ENCODE peak calls at places on chromosomes 13 and 19, in seven cellular contexts. P is trophoblast cell, L is mesendoderm, H is H1, J is IMR-90, X is H9, Y is mesenchymal stem cell. W is an unnamed sample. For H3K4me1, the result is how much of the 10 kb centered on the place peaks cover.

GRCh38 chr19:7426986-7427385 is 61.8 kb downstream of the PEX11G start:
- DNase-seq in P (no peak), L (no peak), H (no peak), J (no peak), X (no peak), Y (no peak), W (no peak)

GRCh38 chr19:31504221-31504620 is 155.0 kb upstream of the TSHZ3 start:
- DNase-seq in P (no peak), L (no peak), H (no peak), J (no peak), X (no peak), Y (no peak), W (no peak)

GRCh38 chr19:13475044-13475443 is 31.2 kb downstream of the CACNA1A start:
- DNase-seq in P (no peak), L (no peak), H (no peak), J (no peak), X (no peak), Y (no peak), W (no peak)

GRCh38 chr19:7109678-7110289 is 40.3 kb downstream of the ZNF557 start:
- DNase-seq in P (no peak), L (peak), H (peak), J (no peak), X (peak), Y (no peak), W (peak)

GRCh38 chr13:110902370-110902769 is 12.5 kb downstream of the ANKRD10 start:
- DNase-seq in P (no peak), L (no peak), H (no peak), J (peak), X (no peak), Y (peak), W (no peak)

GRCh38 chr19:41205995-41206394 is 13.0 kb downstream of the CYP2S1 start:
- DNase-seq in P (no peak), L (no peak), H (no peak), J (no peak), X (no peak), Y (no peak), W (no peak)

GRCh38 chr19:40612831-40613668 is 11.9 kb downstream of the LTBP4 start:
- DNase-seq in P (no peak), L (peak), H (no peak), J (no peak), X (peak), Y (peak), W (no peak)

GRCh38 chr13:85241045-85241444 is 558.2 kb downstream of the SLITRK6 start:
- DNase-seq in P (no peak), L (no peak), H (no peak), J (peak), X (no peak), Y (peak), W (no peak)

GRCh38 chr19:20165971-20166592 is 932 bp upstream of the ZNF486 start:
- DNase-seq in P (peak), L (no peak), H (no peak), J (no peak), X (no peak), Y (no peak), W (no peak)

GRCh38 chr19:11577451-11578341 is at the start of gene ACP5:
- DNase-seq in P (no peak), L (peak), H (no peak), J (no peak), X (no peak), Y (peak), W (no peak)

GRCh38 chr13:47005761-47006414 is 109.0 kb upstream of the HTR2A start:
- DNase-seq in P (no peak), L (no peak), H (no peak), J (peak), X (no peak), Y (no peak), W (no peak)

GRCh38 chr13:39016789-39017188 is 21.1 kb downstream of the PROSER1 start:
- DNase-seq in P (peak), L (peak), H (no peak), J (peak), X (no peak), Y (peak), W (peak)

GRCh38 chr19:10855879-10856522 is 7.8 kb downstream of the C19orf38 start:
- DNase-seq in P (no peak), L (peak), H (no peak), J (no peak), X (peak), Y (no peak), W (no peak)

GRCh38 chr19:11446652-11447301 is 11.3 kb downstream of the PRKCSH start:
- DNase-seq in P (no peak), L (peak), H (no peak), J (no peak), X (peak), Y (peak), W (no peak)

GRCh38 chr19:50377517-50377916 is 1.3 kb downstream of the NR1H2 start:
- DNase-seq in P (no peak), L (no peak), H (no peak), J (no peak), X (no peak), Y (no peak), W (no peak)

DNA sequence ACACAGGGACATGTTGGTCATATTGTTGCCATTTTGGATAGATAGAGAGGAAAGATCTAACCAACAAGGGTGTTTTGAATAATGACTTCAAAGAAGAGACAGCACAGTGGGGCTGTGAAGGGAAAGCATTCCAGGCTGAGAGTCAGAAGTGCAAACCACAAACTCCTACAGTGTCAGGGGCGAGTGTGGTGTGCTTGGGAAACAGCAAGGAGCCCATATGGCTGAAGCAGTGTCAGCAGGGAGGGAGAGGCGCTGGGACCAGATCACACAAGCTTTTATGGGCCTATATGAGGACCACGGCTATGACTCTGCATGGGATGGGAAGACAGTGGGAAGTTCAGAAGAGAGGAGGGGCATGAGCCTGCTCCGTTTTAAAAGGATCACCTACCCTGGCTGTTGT is 166.4 kb downstream of the MYO16 start:
- DNase-seq in P (no peak), L (peak), H (no peak), J (peak), X (no peak), Y (peak), W (no peak)
- H2AK5ac ChIP-seq in P (no peak), L (no peak), H (no peak), J (no peak), X (no peak), Y (no peak), W (no peak)

GRCh38 chr19:48396010-48396870 is 2.8 kb downstream of the GRIN2D start:
- DNase-seq in P (no peak), L (no peak), H (no peak), J (no peak), X (no peak), Y (no peak), W (no peak)
- H3K4me1 ChIP-seq in P (under half), L (under half), H (under half), J (under half), X (under half), Y (under half), W (under half)

GRCh38 chr19:30473334-30473867 is 101.2 kb downstream of the ZNF536 start:
- DNase-seq in P (no peak), L (no peak), H (no peak), J (no peak), X (no peak), Y (no peak), W (no peak)

GRCh38 chr19:30467239-30467638 is 95.1 kb downstream of the ZNF536 start:
- DNase-seq in P (no peak), L (no peak), H (no peak), J (no peak), X (no peak), Y (no peak), W (no peak)

GRCh38 chr19:30476997-30477396 is 104.8 kb downstream of the ZNF536 start:
- DNase-seq in P (no peak), L (no peak), H (no peak), J (no peak), X (no peak), Y (no peak), W (no peak)

DNA sequence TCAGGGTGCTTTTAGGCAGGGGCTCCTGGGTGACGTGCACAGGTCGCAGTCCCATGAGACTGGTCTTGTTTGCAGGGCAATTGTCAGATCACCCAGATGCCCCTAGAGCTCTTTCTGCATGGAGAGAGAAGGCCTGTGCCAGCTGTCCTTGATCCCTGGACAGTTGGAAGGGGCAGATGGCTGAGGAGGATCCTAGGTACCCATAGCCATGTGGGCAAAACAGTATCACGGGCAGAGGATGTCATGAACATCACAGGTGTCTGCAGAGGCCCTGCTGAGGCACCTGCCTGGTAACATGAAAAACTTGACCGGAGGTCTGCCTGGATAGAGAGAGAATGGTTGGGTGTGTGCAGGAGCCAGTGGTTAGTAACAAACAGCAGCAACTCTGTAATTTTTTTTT is 99.3 kb downstream of the ZNF536 start:
- DNase-seq in P (no peak), L (no peak), H (no peak), J (no peak), X (no peak), Y (no peak), W (no peak)
- H2AK5ac ChIP-seq in P (no peak), L (no peak), H (no peak), J (no peak), X (no peak), Y (no peak), W (peak)

DNA sequence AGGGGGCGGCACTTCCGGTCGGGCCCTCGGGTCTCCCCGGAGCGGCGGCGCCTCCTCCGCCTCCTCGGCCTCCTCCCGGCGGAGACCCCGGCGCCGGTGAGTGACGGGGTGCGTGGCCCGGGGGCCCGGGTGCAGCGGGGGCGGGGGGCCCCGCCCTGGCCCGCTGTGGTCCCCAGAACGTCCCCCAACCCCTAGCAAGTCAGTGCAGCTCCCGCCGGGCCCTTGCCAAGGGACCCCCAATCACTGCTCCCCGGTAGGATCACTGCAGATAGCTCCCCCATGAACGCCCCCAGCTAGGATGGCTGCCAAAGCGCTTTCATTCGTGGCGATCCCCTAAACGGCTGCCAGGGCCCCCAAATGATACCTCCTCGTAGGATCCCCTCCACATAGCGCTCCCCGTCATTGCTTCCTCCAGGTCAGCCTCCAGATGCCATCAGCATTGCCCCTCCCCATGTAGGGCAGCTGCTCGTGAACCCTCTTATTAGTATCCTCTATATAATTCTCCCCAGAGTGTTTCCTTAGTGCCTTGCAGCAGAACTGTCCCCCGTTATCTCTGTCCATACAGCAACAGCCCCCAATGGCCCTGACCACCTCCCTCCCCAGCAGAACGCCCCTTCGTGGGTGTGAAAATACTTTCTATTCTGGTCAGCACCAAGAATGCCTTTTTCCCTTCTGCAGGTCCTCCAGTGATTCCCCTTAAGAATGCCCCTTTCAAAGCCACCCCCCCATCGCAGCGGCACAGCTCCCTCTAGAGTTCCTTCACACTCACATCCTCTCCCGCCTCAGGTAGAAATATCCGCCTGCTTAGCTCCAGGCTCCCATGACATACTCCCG is at the start of gene ZNF865:
- DNase-seq in P (peak), L (peak), H (no peak), J (peak), X (peak), Y (peak), W (no peak)
- H3K4me1 ChIP-seq in P (under half), L (under half), H (under half), J (under half), X (under half), Y (under half), W (under half)

DNA sequence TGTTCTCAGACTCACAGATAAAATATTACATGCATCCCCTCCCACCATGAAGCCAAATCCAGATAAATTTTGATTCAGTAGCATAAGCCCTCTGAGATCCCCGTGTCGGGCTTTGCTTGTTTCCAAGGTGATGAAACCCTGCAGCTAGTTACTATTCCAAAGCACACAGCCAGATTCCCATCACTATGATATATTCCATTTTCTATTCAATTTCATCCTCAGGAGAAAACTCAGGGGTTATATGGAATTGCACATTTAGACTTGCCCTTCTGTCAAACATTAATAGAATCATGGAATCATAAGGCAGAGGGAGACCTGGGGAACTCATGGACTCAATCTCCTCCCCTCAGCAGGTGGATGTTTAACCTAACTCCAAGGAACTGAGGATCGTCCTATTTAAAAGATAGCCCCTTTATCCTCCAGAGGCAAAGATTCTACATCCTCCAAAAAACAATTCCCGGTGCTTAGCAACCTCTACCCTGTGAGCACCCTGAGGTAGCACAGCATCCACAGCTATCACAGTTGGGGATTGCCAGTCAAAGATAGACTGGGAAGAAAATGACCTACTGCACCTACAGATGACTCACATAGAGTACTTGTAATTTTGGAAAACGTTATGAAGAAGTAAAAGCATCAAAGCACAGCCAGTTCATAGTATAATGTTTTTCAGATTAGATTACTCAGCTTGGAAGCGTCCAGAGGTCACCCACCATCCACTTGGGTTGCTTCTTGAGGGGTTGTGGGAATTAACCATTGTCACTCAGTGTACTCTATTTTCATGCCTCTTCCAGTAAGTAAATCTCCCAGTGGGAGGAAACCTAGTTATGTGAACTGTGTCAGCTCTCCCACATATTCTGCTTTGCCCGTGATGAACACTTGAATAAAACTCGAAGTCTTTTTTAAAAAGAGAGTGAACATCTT is 9.1 kb upstream of the FAM124A start:
- DNase-seq in P (no peak), L (no peak), H (no peak), J (no peak), X (no peak), Y (no peak), W (no peak)
- H2AK5ac ChIP-seq in P (no peak), L (no peak), H (no peak), J (no peak), X (no peak), Y (no peak), W (no peak)

GRCh38 chr19:34269489-34269888 is 15.1 kb downstream of the GARRE1 start:
- DNase-seq in P (no peak), L (no peak), H (no peak), J (no peak), X (no peak), Y (no peak), W (no peak)

GRCh38 chr19:34265221-34265650 is 10.9 kb downstream of the GARRE1 start:
- DNase-seq in P (no peak), L (peak), H (no peak), J (no peak), X (peak), Y (no peak), W (no peak)

GRCh38 chr19:34269968-34270621 is 15.7 kb downstream of the GARRE1 start:
- DNase-seq in P (peak), L (peak), H (no peak), J (peak), X (peak), Y (peak), W (no peak)

GRCh38 chr19:34273121-34273845 is 18.9 kb downstream of the GARRE1 start:
- DNase-seq in P (no peak), L (no peak), H (no peak), J (no peak), X (no peak), Y (no peak), W (no peak)

DNA sequence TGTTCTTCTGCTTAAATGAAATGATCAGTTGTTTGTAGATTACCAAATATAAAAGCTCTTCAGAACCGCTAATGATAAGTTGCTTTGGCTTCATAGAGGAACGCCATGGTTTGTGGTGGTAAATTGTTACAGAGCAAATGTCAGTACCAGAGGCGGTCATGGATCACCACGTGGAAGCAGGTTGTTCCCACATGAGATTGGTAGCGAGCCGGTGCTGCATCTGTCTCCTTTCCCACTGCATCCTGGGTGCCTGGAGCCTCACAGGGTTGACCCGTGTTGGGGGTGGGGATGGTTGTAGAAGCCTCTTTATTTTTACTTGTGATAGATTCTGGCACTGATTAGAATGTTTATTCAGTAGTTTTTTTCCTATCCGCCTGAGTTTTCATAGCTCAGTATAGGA is 14.7 kb downstream of the GARRE1 start:
- DNase-seq in P (no peak), L (no peak), H (no peak), J (no peak), X (no peak), Y (no peak), W (no peak)
- H3K4me1 ChIP-seq in P (under half), L (under half), H (under half), J (under half), X (under half), Y (under half), W (under half)

GRCh38 chr13:59121507-59121906 is 1042.2 kb downstream of the DIAPH3 start:
- DNase-seq in P (no peak), L (peak), H (no peak), J (no peak), X (no peak), Y (no peak), W (no peak)
- H2AK5ac ChIP-seq in P (no peak), L (no peak), H (no peak), J (peak), X (no peak), Y (no peak), W (no peak)

GRCh38 chr13:30742896-30743295 is 7.6 kb downstream of the ALOX5AP start:
- DNase-seq in P (peak), L (no peak), H (no peak), J (no peak), X (no peak), Y (no peak), W (no peak)
- H3K4me1 ChIP-seq in P (under half), L (under half), H (under half), J (under half), X (under half), Y (under half), W (under half)

DNA sequence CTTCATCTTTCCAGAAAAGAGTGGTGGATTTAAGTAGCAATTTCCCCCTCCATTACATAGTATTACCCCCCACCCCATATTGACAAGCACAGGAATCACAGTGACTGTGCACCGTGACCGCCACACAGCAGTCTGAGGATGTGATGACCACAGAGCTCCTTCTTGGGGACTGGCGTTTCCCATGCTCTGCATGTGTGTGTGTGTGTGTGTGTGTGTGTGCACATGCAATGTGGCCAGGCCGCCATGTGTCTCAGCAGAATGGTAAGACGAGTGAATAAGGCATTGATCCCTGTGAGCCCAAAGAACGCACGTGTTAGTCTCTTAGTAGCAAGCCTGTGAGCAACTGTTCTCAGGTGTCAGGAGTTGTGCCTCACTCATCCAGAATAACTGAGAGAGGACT is 43.8 kb upstream of the CHST8 start:
- DNase-seq in P (no peak), L (no peak), H (no peak), J (no peak), X (no peak), Y (no peak), W (no peak)
- H2AK5ac ChIP-seq in P (no peak), L (no peak), H (no peak), J (no peak), X (no peak), Y (no peak), W (no peak)

GRCh38 chr19:33393286-33394005 is 19.9 kb downstream of the CEBPG start:
- DNase-seq in P (no peak), L (no peak), H (no peak), J (no peak), X (no peak), Y (no peak), W (no peak)
- H3K4me1 ChIP-seq in P (under half), L (under half), H (under half), J (under half), X (under half), Y (half or more), W (under half)

W was measured in neuronal stem cell.